ENCODE peak calls at places on chromosomes 11 and 22, in five cellular contexts. H is A549, E is thyroid gland, I is fibroblast of lung, P is neural crest cell. C is an unnamed sample.

GRCh38 chr22:45529097-45529496 is 26.4 kb downstream of the FBLN1 start:
- DNase-seq in H (no peak), E (no peak), I (peak), P (no peak), C (no peak)

GRCh38 chr11:125036933-125037332 is 26.2 kb upstream of the SLC37A2 start:
- DNase-seq in H (no peak), E (no peak), I (peak), P (no peak), C (no peak)

GRCh38 chr11:8061555-8062428 is 19.2 kb upstream of the TUB start:
- DNase-seq in H (no peak), E (no peak), I (no peak), P (no peak), C (no peak)

GRCh38 chr11:34243620-34244493 is 114.0 kb downstream of the ABTB2 start:
- DNase-seq in H (peak), E (peak), I (peak), P (no peak), C (no peak)

GRCh38 chr11:24286238-24286637 is 210.6 kb upstream of the LUZP2 start:
- DNase-seq in H (no peak), E (no peak), I (no peak), P (no peak), C (no peak)

GRCh38 chr11:87057749-87058148 is 20.0 kb downstream of the TMEM135 start:
- DNase-seq in H (no peak), E (no peak), I (no peak), P (no peak), C (no peak)

GRCh38 chr11:66956689-66957290 is 1.4 kb downstream of the PC start:
- DNase-seq in H (peak), E (no peak), I (peak), P (no peak), C (no peak)

GRCh38 chr11:130088217-130088616 is 18.5 kb downstream of the APLP2 start:
- DNase-seq in H (no peak), E (no peak), I (no peak), P (no peak), C (no peak)

GRCh38 chr11:94020777-94021615 is at the start of gene HEPHL1:
- DNase-seq in H (no peak), E (peak), I (no peak), P (no peak), C (no peak)

GRCh38 chr22:23542933-23543332 is 37.2 kb downstream of the IGLL1 start:
- DNase-seq in H (no peak), E (no peak), I (peak), P (no peak), C (no peak)

GRCh38 chr11:96307748-96308133 is 35.3 kb downstream of the MAML2 start:
- DNase-seq in H (peak), E (no peak), I (peak), P (no peak), C (no peak)

GRCh38 chr22:25746012-25746373 is 4.0 kb downstream of the MYO18B start:
- DNase-seq in H (no peak), E (no peak), I (peak), P (no peak), C (no peak)

GRCh38 chr11:109421981-109422590 is at the start of gene C11orf87:
- DNase-seq in H (no peak), E (no peak), I (no peak), P (peak), C (peak)

GRCh38 chr22:33563568-33563967 is 356.7 kb downstream of the LARGE1 start:
- DNase-seq in H (no peak), E (no peak), I (no peak), P (no peak), C (no peak)

GRCh38 chr11:8017894-8018741 is 31.0 kb downstream of the EIF3F start:
- DNase-seq in H (no peak), E (peak), I (peak), P (no peak), C (peak)

GRCh38 chr11:40280161-40281054 is 1179.0 kb downstream of the LRRC4C start:
- DNase-seq in H (no peak), E (no peak), I (no peak), P (peak), C (no peak)

GRCh38 chr11:57501951-57502350 is 13.6 kb downstream of the SLC43A1 start:
- DNase-seq in H (no peak), E (peak), I (peak), P (no peak), C (no peak)

GRCh38 chr11:119509969-119510401 is 87.0 kb upstream of the THY1 start:
- DNase-seq in H (peak), E (no peak), I (peak), P (no peak), C (no peak)

GRCh38 chr11:120331301-120331966 is 4.8 kb upstream of the ARHGEF12 start:
- DNase-seq in H (peak), E (no peak), I (peak), P (no peak), C (no peak)

GRCh38 chr11:44190883-44191230 is 95.4 kb downstream of the EXT2 start:
- DNase-seq in H (no peak), E (no peak), I (no peak), P (no peak), C (no peak)

GRCh38 chr22:45105281-45105700 is 58.4 kb upstream of the NUP50 start:
- DNase-seq in H (peak), E (no peak), I (no peak), P (no peak), C (no peak)

GRCh38 chr11:86893235-86893634 is 62.0 kb downstream of the FZD4 start:
- DNase-seq in H (no peak), E (no peak), I (no peak), P (no peak), C (no peak)

GRCh38 chr11:134045799-134046635 is 22.9 kb upstream of the JAM3 start:
- DNase-seq in H (no peak), E (no peak), I (no peak), P (no peak), C (peak)
- TF ChIP-seq CTCF in H (no peak), E (no peak), I (peak), P (peak), C (no peak)

GRCh38 chr11:64660706-64661105 is 62.3 kb downstream of the NRXN2 start:
- DNase-seq in H (no peak), E (no peak), I (no peak), P (no peak), C (no peak)
- TF ChIP-seq CTCF in H (no peak), E (no peak), I (no peak), P (no peak), C (no peak)

DNA sequence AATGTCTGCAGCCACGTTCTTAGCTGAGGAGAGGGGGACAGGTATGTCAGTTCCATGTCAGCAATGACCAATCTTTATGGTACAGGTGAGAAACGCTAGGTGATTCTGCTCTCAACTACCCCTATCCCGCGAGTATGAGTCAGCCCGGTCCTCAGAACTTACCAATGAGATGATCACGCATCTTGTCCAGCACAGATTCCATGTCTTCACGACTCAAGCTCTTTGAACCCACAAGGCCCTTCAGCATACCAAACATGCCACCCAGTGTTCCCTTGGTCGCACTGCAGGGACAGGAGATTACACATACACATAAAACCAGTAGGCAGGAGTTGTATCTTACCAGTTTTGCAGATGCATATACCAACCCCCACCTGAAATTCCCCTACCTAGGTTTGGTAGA is 2.9 kb downstream of the SRPRA start:
- DNase-seq in H (peak), E (no peak), I (peak), P (no peak), C (no peak)
- TF ChIP-seq CTCF in H (no peak), E (no peak), I (no peak), P (no peak), C (no peak)

DNA sequence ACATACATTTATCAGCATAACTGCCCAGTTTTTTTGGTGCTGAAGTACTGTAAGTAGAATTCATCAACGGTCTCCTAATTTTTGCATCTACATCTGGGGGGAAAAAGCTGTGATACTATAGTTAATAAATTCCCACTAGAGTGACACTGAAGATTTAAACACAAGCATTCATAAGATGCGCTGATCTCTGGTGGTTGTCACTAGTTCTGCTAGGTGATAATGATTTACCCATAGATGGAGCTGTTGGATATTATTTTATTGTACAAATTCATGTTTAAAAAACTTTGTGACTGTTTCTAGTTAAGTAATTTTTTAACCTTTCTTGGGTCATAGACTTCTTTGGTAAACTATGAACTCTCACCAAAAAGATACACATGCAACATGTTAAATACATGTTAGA is 106.6 kb downstream of the EMSY start:
- DNase-seq in H (no peak), E (no peak), I (peak), P (no peak), C (no peak)
- TF ChIP-seq CTCF in H (peak), E (no peak), I (no peak), P (no peak), C (no peak)

GRCh38 chr22:41501209-41501608 is 32.3 kb downstream of the ACO2 start:
- DNase-seq in H (peak), E (no peak), I (peak), P (no peak), C (no peak)
- TF ChIP-seq CTCF in H (peak), E (no peak), I (peak), P (peak), C (no peak)